ENCODE peak calls at places on chromosomes 2 and 18, in eight cellular contexts. One of them, this sample, is unnamed.

GRCh38 chr2:99602475-99602874 is 112.7 kb upstream of the REV1 start:
- DNase-seq in BJ: no peak
- DNase-seq in kidney epithelial cell: peak
- DNase-seq in chondrocyte: no peak
- DNase-seq in uterus: no peak
- DNase-seq in upper lobe of right lung: no peak
- DNase-seq in mammary epithelial cell: no peak
- DNase-seq in AG09319: no peak
- DNase-seq in this sample: peak

GRCh38 chr2:181742908-181743722 is 62.8 kb upstream of the NEUROD1 start:
- DNase-seq in uterus: peak
- DNase-seq in chondrocyte: no peak
- DNase-seq in AG09319: peak
- DNase-seq in mammary epithelial cell: peak
- DNase-seq in kidney epithelial cell: peak
- DNase-seq in BJ: no peak
- DNase-seq in upper lobe of right lung: no peak
- DNase-seq in this sample: peak

GRCh38 chr2:23609254-23609653 is 224.3 kb downstream of the KLHL29 start:
- DNase-seq in AG09319: no peak
- DNase-seq in mammary epithelial cell: no peak
- DNase-seq in uterus: no peak
- DNase-seq in upper lobe of right lung: no peak
- DNase-seq in chondrocyte: peak
- DNase-seq in BJ: no peak
- DNase-seq in kidney epithelial cell: no peak
- DNase-seq in this sample: no peak

GRCh38 chr2:122652670-122653069 is 897.2 kb downstream of the TSN start:
- DNase-seq in chondrocyte: no peak
- DNase-seq in uterus: no peak
- DNase-seq in kidney epithelial cell: no peak
- DNase-seq in BJ: no peak
- DNase-seq in upper lobe of right lung: no peak
- DNase-seq in mammary epithelial cell: no peak
- DNase-seq in AG09319: no peak
- DNase-seq in this sample: no peak

GRCh38 chr2:11697103-11697871 is 27.3 kb upstream of the NTSR2 start:
- DNase-seq in kidney epithelial cell: peak
- DNase-seq in mammary epithelial cell: peak
- DNase-seq in BJ: peak
- DNase-seq in upper lobe of right lung: peak
- DNase-seq in AG09319: peak
- DNase-seq in chondrocyte: no peak
- DNase-seq in uterus: peak
- DNase-seq in this sample: peak

GRCh38 chr2:183059561-183059960 is 19.0 kb upstream of the DUSP19 start:
- DNase-seq in kidney epithelial cell: peak
- DNase-seq in upper lobe of right lung: no peak
- DNase-seq in AG09319: no peak
- DNase-seq in uterus: no peak
- DNase-seq in mammary epithelial cell: peak
- DNase-seq in BJ: peak
- DNase-seq in chondrocyte: no peak
- DNase-seq in this sample: peak

GRCh38 chr2:168536925-168537466 is 80.9 kb downstream of the CERS6 start:
- DNase-seq in BJ: no peak
- DNase-seq in uterus: no peak
- DNase-seq in kidney epithelial cell: no peak
- DNase-seq in chondrocyte: no peak
- DNase-seq in mammary epithelial cell: no peak
- DNase-seq in AG09319: no peak
- DNase-seq in upper lobe of right lung: no peak
- DNase-seq in this sample: peak

GRCh38 chr2:237895544-237896506 is 36.4 kb downstream of the RAMP1 start:
- DNase-seq in AG09319: no peak
- DNase-seq in uterus: no peak
- DNase-seq in BJ: no peak
- DNase-seq in kidney epithelial cell: no peak
- DNase-seq in mammary epithelial cell: peak
- DNase-seq in chondrocyte: peak
- DNase-seq in upper lobe of right lung: peak
- DNase-seq in this sample: no peak

GRCh38 chr18:5145168-5145857 is 51.7 kb downstream of the AKAIN1 start:
- DNase-seq in mammary epithelial cell: no peak
- DNase-seq in AG09319: no peak
- DNase-seq in kidney epithelial cell: no peak
- DNase-seq in BJ: no peak
- DNase-seq in uterus: no peak
- DNase-seq in chondrocyte: no peak
- DNase-seq in upper lobe of right lung: no peak
- DNase-seq in this sample: no peak

GRCh38 chr2:21715865-21716264 is 592.1 kb downstream of the TDRD15 start:
- DNase-seq in mammary epithelial cell: no peak
- DNase-seq in uterus: no peak
- DNase-seq in upper lobe of right lung: no peak
- DNase-seq in AG09319: no peak
- DNase-seq in BJ: no peak
- DNase-seq in chondrocyte: no peak
- DNase-seq in kidney epithelial cell: no peak
- DNase-seq in this sample: no peak

GRCh38 chr2:120867290-120868231 is 131.9 kb downstream of the GLI2 start:
- DNase-seq in mammary epithelial cell: peak
- DNase-seq in kidney epithelial cell: no peak
- DNase-seq in uterus: peak
- DNase-seq in AG09319: peak
- DNase-seq in upper lobe of right lung: peak
- DNase-seq in chondrocyte: peak
- DNase-seq in BJ: peak
- DNase-seq in this sample: peak

GRCh38 chr18:22091341-22091740 is 78.0 kb upstream of the GATA6 start:
- DNase-seq in BJ: no peak
- DNase-seq in uterus: no peak
- DNase-seq in mammary epithelial cell: no peak
- DNase-seq in chondrocyte: no peak
- DNase-seq in upper lobe of right lung: no peak
- DNase-seq in kidney epithelial cell: no peak
- DNase-seq in AG09319: no peak
- DNase-seq in this sample: no peak
- TF ChIP-seq CTCF in BJ: no peak
- TF ChIP-seq CTCF in uterus: no peak
- TF ChIP-seq CTCF in mammary epithelial cell: no peak
- TF ChIP-seq CTCF in chondrocyte: no peak
- TF ChIP-seq CTCF in upper lobe of right lung: no peak
- TF ChIP-seq CTCF in kidney epithelial cell: no peak
- TF ChIP-seq CTCF in AG09319: no peak
- TF ChIP-seq CTCF in this sample: no peak

DNA sequence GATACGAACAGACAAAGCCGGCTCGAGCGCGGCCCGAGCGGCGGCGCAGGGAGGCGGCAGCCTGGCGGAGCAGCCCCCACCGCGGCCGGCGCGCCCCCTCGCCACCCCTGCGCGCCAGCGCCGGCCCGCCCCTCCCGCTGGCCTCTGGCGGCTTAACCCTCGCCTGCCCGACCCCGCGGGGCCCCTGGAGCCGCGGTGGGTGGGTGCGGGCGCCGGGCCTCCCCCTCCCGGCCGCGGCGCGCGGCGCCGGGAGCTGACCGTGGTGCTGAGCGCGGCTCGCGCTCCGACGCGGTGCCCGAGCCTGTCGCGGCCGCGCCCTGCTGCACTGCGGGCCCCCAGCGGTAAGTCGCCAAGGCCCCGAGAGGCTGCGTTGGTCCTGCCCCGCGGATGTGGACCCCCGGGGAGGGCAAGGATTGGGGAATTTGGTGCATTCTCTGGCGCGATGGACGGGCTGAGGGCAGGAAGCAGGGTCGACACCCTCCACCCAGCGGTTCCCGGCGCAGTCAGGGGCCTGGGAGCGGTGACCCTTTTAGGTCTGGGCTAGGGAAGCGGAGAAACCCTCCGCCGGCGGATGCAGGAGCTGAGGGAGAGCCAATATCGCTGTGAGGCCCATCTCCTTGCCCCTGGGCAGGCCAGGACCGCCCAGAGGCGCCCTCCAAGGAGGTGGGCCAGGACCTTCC is 841 bp downstream of the AMER3 start:
- DNase-seq in upper lobe of right lung: no peak
- DNase-seq in BJ: no peak
- DNase-seq in kidney epithelial cell: no peak
- DNase-seq in chondrocyte: no peak
- DNase-seq in mammary epithelial cell: peak
- DNase-seq in uterus: no peak
- DNase-seq in AG09319: no peak
- DNase-seq in this sample: no peak
- TF ChIP-seq CTCF in upper lobe of right lung: no peak
- TF ChIP-seq CTCF in BJ: no peak
- TF ChIP-seq CTCF in kidney epithelial cell: no peak
- TF ChIP-seq CTCF in chondrocyte: no peak
- TF ChIP-seq CTCF in mammary epithelial cell: no peak
- TF ChIP-seq CTCF in uterus: no peak
- TF ChIP-seq CTCF in AG09319: no peak
- TF ChIP-seq CTCF in this sample: no peak

DNA sequence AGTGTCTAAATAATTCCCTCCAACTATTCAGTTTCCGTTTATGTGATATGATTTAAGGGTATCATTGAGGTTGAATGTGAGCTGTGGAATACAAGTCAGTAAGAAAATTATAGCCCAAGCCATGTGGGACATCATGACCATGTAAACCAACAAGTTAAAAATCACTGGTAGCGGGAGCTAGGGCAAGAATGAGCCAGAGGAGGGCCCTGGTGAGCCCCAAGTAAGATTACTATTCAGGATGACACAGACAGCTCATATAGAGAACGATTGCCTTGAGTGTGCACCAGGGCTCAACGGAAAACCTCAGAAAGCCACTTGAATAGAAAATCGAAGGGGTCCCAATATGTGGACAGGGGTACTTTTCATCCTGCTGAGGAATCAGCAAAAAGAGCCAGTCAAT is 87.8 kb upstream of the RBMS1 start:
- DNase-seq in BJ: no peak
- DNase-seq in mammary epithelial cell: no peak
- DNase-seq in AG09319: no peak
- DNase-seq in upper lobe of right lung: no peak
- DNase-seq in kidney epithelial cell: no peak
- DNase-seq in chondrocyte: no peak
- DNase-seq in uterus: no peak
- DNase-seq in this sample: no peak
- TF ChIP-seq CTCF in BJ: no peak
- TF ChIP-seq CTCF in mammary epithelial cell: no peak
- TF ChIP-seq CTCF in AG09319: no peak
- TF ChIP-seq CTCF in upper lobe of right lung: no peak
- TF ChIP-seq CTCF in kidney epithelial cell: no peak
- TF ChIP-seq CTCF in chondrocyte: peak
- TF ChIP-seq CTCF in uterus: no peak
- TF ChIP-seq CTCF in this sample: no peak

DNA sequence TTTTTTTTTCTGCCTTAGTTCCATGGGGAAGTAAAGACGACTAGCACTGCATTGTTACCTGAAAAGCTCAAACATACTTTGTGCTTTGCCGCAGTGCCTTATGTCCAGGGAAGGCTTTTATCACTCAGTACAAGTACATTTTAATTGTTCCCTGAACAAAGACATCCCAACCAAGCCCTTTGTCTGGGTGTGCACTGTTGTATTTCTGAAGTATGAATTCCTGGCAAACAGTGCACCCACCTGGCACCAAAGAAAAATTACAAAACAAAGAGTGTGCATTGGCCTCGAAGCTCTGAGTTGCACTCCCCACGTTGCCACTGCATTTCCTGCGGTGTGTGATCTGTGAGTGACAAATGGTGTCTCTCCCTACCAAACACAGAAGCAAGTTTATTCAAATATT is 858.5 kb upstream of the PIK3C3 start:
- DNase-seq in kidney epithelial cell: no peak
- DNase-seq in AG09319: no peak
- DNase-seq in mammary epithelial cell: peak
- DNase-seq in upper lobe of right lung: no peak
- DNase-seq in chondrocyte: no peak
- DNase-seq in uterus: no peak
- DNase-seq in BJ: no peak
- DNase-seq in this sample: peak
- TF ChIP-seq CTCF in kidney epithelial cell: peak
- TF ChIP-seq CTCF in AG09319: no peak
- TF ChIP-seq CTCF in mammary epithelial cell: peak
- TF ChIP-seq CTCF in upper lobe of right lung: peak
- TF ChIP-seq CTCF in chondrocyte: peak
- TF ChIP-seq CTCF in uterus: no peak
- TF ChIP-seq CTCF in BJ: peak
- TF ChIP-seq CTCF in this sample: peak

GRCh38 chr2:196640031-196640548 is 575 bp downstream of the CCDC150 start:
- DNase-seq in mammary epithelial cell: no peak
- DNase-seq in upper lobe of right lung: no peak
- DNase-seq in uterus: no peak
- DNase-seq in kidney epithelial cell: no peak
- DNase-seq in AG09319: no peak
- DNase-seq in chondrocyte: no peak
- DNase-seq in BJ: no peak
- DNase-seq in this sample: no peak

GRCh38 chr2:196638765-196639164 is 750 bp upstream of the CCDC150 start:
- DNase-seq in chondrocyte: no peak
- DNase-seq in uterus: no peak
- DNase-seq in upper lobe of right lung: no peak
- DNase-seq in AG09319: no peak
- DNase-seq in mammary epithelial cell: no peak
- DNase-seq in BJ: no peak
- DNase-seq in kidney epithelial cell: no peak
- DNase-seq in this sample: no peak

GRCh38 chr2:196635156-196635555 is 4.4 kb upstream of the CCDC150 start:
- DNase-seq in BJ: peak
- DNase-seq in uterus: no peak
- DNase-seq in AG09319: no peak
- DNase-seq in kidney epithelial cell: no peak
- DNase-seq in upper lobe of right lung: no peak
- DNase-seq in chondrocyte: no peak
- DNase-seq in mammary epithelial cell: no peak
- DNase-seq in this sample: no peak

DNA sequence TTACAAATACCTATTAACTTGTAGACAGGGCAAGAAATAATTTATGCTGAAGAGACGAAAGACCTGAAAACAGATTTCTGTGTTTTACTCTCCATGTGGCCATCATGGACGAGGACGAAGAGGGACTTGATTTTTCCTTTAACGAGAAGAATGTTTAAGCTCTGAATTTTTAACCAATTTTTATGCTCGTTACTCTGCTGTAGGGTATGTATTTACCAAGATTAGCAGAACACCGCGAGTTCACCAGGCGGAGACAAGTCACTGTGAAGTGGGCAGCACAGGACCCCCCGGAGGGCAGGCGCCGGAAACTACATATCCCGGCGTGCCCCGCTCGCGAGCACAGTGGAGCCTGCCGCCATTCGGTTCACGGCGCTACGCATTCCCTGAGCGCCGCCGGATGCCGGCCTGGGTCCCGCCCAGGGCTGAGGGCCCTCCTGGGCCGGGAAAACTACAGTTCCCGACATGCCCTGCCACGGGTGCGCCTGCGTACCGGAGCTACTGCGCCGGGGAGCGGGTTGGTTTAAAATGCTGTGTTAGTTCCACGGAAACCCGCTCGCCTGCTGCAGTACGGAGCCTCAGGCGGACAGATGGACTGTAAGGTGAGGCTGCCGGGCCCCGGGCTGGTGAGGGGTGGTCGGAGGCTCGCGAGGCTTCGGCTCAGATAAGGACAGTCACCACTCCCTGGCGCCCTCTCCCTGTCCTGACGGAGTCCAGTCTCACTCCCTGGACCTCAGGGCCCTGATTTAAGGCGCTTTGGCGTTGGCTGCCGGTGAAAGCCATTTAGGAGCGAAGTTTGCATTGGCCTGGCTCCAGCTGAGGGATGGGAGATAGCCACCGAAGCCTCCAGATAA is at the start of gene CCDC150:
- DNase-seq in mammary epithelial cell: peak
- DNase-seq in uterus: peak
- DNase-seq in upper lobe of right lung: peak
- DNase-seq in BJ: peak
- DNase-seq in AG09319: peak
- DNase-seq in kidney epithelial cell: peak
- DNase-seq in chondrocyte: peak
- DNase-seq in this sample: peak
- TF ChIP-seq CTCF in mammary epithelial cell: peak
- TF ChIP-seq CTCF in uterus: peak
- TF ChIP-seq CTCF in upper lobe of right lung: no peak
- TF ChIP-seq CTCF in BJ: peak
- TF ChIP-seq CTCF in AG09319: peak
- TF ChIP-seq CTCF in kidney epithelial cell: peak
- TF ChIP-seq CTCF in chondrocyte: peak
- TF ChIP-seq CTCF in this sample: no peak

This sample was measured in HFFc6.